ENCODE peak calls at places on chromosomes 13 and 19, in eight cellular contexts. One of them, this sample, is unnamed.

GRCh38 chr19:40236366-40236765 is 9.9 kb upstream of the CCNP start:
- DNase-seq in CD4-positive, alpha-beta memory T cell: no peak
- DNase-seq in stimulated activated CD4-positive, alpha-beta T cell treated with anti-CD3 and anti-CD28 coated beads, Interleukin-15, amount 100 ng/mL, for 48 hours: no peak
- DNase-seq in BJ: no peak
- DNase-seq in AG04449: no peak
- DNase-seq in activated gamma-delta T cell treated with Interleukin-2 at 50 U/mL for 16 hours: no peak
- DNase-seq in WERI-Rb-1: no peak
- DNase-seq in NCI-H345: no peak
- DNase-seq in this sample: no peak

GRCh38 chr19:52660981-52661380 is 22.8 kb upstream of the ZNF83 start:
- DNase-seq in activated gamma-delta T cell treated with Interleukin-2 at 50 U/mL for 16 hours: no peak
- DNase-seq in CD4-positive, alpha-beta memory T cell: no peak
- DNase-seq in WERI-Rb-1: no peak
- DNase-seq in stimulated activated CD4-positive, alpha-beta T cell treated with anti-CD3 and anti-CD28 coated beads, Interleukin-15, amount 100 ng/mL, for 48 hours: no peak
- DNase-seq in NCI-H345: no peak
- DNase-seq in BJ: no peak
- DNase-seq in AG04449: no peak
- DNase-seq in this sample: no peak

GRCh38 chr13:60412909-60413616 is 16.0 kb downstream of the TDRD3 start:
- DNase-seq in CD4-positive, alpha-beta memory T cell: no peak
- DNase-seq in stimulated activated CD4-positive, alpha-beta T cell treated with anti-CD3 and anti-CD28 coated beads, Interleukin-15, amount 100 ng/mL, for 48 hours: no peak
- DNase-seq in activated gamma-delta T cell treated with Interleukin-2 at 50 U/mL for 16 hours: no peak
- DNase-seq in AG04449: no peak
- DNase-seq in NCI-H345: no peak
- DNase-seq in BJ: no peak
- DNase-seq in WERI-Rb-1: no peak
- DNase-seq in this sample: no peak

GRCh38 chr19:58520257-58520599 is 618 bp upstream of the ZBTB45 start:
- DNase-seq in stimulated activated CD4-positive, alpha-beta T cell treated with anti-CD3 and anti-CD28 coated beads, Interleukin-15, amount 100 ng/mL, for 48 hours: no peak
- DNase-seq in activated gamma-delta T cell treated with Interleukin-2 at 50 U/mL for 16 hours: no peak
- DNase-seq in BJ: no peak
- DNase-seq in AG04449: no peak
- DNase-seq in NCI-H345: no peak
- DNase-seq in WERI-Rb-1: no peak
- DNase-seq in CD4-positive, alpha-beta memory T cell: no peak
- DNase-seq in this sample: no peak

GRCh38 chr19:18500376-18500775 is 21.5 kb downstream of the ELL start:
- DNase-seq in WERI-Rb-1: no peak
- DNase-seq in NCI-H345: no peak
- DNase-seq in stimulated activated CD4-positive, alpha-beta T cell treated with anti-CD3 and anti-CD28 coated beads, Interleukin-15, amount 100 ng/mL, for 48 hours: no peak
- DNase-seq in CD4-positive, alpha-beta memory T cell: no peak
- DNase-seq in activated gamma-delta T cell treated with Interleukin-2 at 50 U/mL for 16 hours: no peak
- DNase-seq in BJ: no peak
- DNase-seq in AG04449: no peak
- DNase-seq in this sample: no peak

GRCh38 chr19:14577885-14578427 is 4.9 kb upstream of the CLEC17A start:
- DNase-seq in stimulated activated CD4-positive, alpha-beta T cell treated with anti-CD3 and anti-CD28 coated beads, Interleukin-15, amount 100 ng/mL, for 48 hours: no peak
- DNase-seq in CD4-positive, alpha-beta memory T cell: no peak
- DNase-seq in activated gamma-delta T cell treated with Interleukin-2 at 50 U/mL for 16 hours: no peak
- DNase-seq in WERI-Rb-1: peak
- DNase-seq in NCI-H345: no peak
- DNase-seq in BJ: no peak
- DNase-seq in AG04449: no peak
- DNase-seq in this sample: no peak

GRCh38 chr13:79548886-79549285 is 67.9 kb downstream of the NDFIP2 start:
- DNase-seq in BJ: no peak
- DNase-seq in NCI-H345: no peak
- DNase-seq in stimulated activated CD4-positive, alpha-beta T cell treated with anti-CD3 and anti-CD28 coated beads, Interleukin-15, amount 100 ng/mL, for 48 hours: no peak
- DNase-seq in CD4-positive, alpha-beta memory T cell: no peak
- DNase-seq in AG04449: no peak
- DNase-seq in WERI-Rb-1: no peak
- DNase-seq in activated gamma-delta T cell treated with Interleukin-2 at 50 U/mL for 16 hours: no peak
- DNase-seq in this sample: no peak

GRCh38 chr13:111916201-111916600 is 150.7 kb upstream of the SOX1 start:
- DNase-seq in BJ: no peak
- DNase-seq in CD4-positive, alpha-beta memory T cell: no peak
- DNase-seq in activated gamma-delta T cell treated with Interleukin-2 at 50 U/mL for 16 hours: no peak
- DNase-seq in WERI-Rb-1: no peak
- DNase-seq in AG04449: no peak
- DNase-seq in stimulated activated CD4-positive, alpha-beta T cell treated with anti-CD3 and anti-CD28 coated beads, Interleukin-15, amount 100 ng/mL, for 48 hours: no peak
- DNase-seq in NCI-H345: no peak
- DNase-seq in this sample: no peak

GRCh38 chr19:31976775-31977536 is 368.5 kb upstream of the ZNF507 start:
- DNase-seq in BJ: no peak
- DNase-seq in CD4-positive, alpha-beta memory T cell: no peak
- DNase-seq in WERI-Rb-1: no peak
- DNase-seq in activated gamma-delta T cell treated with Interleukin-2 at 50 U/mL for 16 hours: no peak
- DNase-seq in stimulated activated CD4-positive, alpha-beta T cell treated with anti-CD3 and anti-CD28 coated beads, Interleukin-15, amount 100 ng/mL, for 48 hours: no peak
- DNase-seq in AG04449: no peak
- DNase-seq in NCI-H345: no peak
- DNase-seq in this sample: no peak

GRCh38 chr13:76815344-76815743 is 70.9 kb downstream of the KCTD12 start:
- DNase-seq in AG04449: no peak
- DNase-seq in stimulated activated CD4-positive, alpha-beta T cell treated with anti-CD3 and anti-CD28 coated beads, Interleukin-15, amount 100 ng/mL, for 48 hours: no peak
- DNase-seq in CD4-positive, alpha-beta memory T cell: no peak
- DNase-seq in activated gamma-delta T cell treated with Interleukin-2 at 50 U/mL for 16 hours: no peak
- DNase-seq in BJ: no peak
- DNase-seq in WERI-Rb-1: no peak
- DNase-seq in NCI-H345: no peak
- DNase-seq in this sample: no peak

GRCh38 chr19:28436320-28436719 is 776.6 kb downstream of the UQCRFS1 start:
- DNase-seq in BJ: no peak
- DNase-seq in activated gamma-delta T cell treated with Interleukin-2 at 50 U/mL for 16 hours: no peak
- DNase-seq in stimulated activated CD4-positive, alpha-beta T cell treated with anti-CD3 and anti-CD28 coated beads, Interleukin-15, amount 100 ng/mL, for 48 hours: no peak
- DNase-seq in WERI-Rb-1: no peak
- DNase-seq in CD4-positive, alpha-beta memory T cell: no peak
- DNase-seq in AG04449: no peak
- DNase-seq in NCI-H345: peak
- DNase-seq in this sample: no peak

GRCh38 chr19:5289060-5289990 is 51.3 kb downstream of the PTPRS start:
- DNase-seq in WERI-Rb-1: no peak
- DNase-seq in CD4-positive, alpha-beta memory T cell: no peak
- DNase-seq in AG04449: no peak
- DNase-seq in stimulated activated CD4-positive, alpha-beta T cell treated with anti-CD3 and anti-CD28 coated beads, Interleukin-15, amount 100 ng/mL, for 48 hours: no peak
- DNase-seq in NCI-H345: no peak
- DNase-seq in activated gamma-delta T cell treated with Interleukin-2 at 50 U/mL for 16 hours: no peak
- DNase-seq in BJ: no peak
- DNase-seq in this sample: no peak

GRCh38 chr19:13262450-13262849 is 112.2 kb downstream of the IER2 start:
- DNase-seq in CD4-positive, alpha-beta memory T cell: peak
- DNase-seq in AG04449: no peak
- DNase-seq in activated gamma-delta T cell treated with Interleukin-2 at 50 U/mL for 16 hours: no peak
- DNase-seq in BJ: peak
- DNase-seq in NCI-H345: no peak
- DNase-seq in WERI-Rb-1: no peak
- DNase-seq in stimulated activated CD4-positive, alpha-beta T cell treated with anti-CD3 and anti-CD28 coated beads, Interleukin-15, amount 100 ng/mL, for 48 hours: no peak
- DNase-seq in this sample: peak

GRCh38 chr13:77918391-77919261 is at the start of gene EDNRB:
- DNase-seq in activated gamma-delta T cell treated with Interleukin-2 at 50 U/mL for 16 hours: no peak
- DNase-seq in NCI-H345: peak
- DNase-seq in BJ: no peak
- DNase-seq in CD4-positive, alpha-beta memory T cell: no peak
- DNase-seq in AG04449: no peak
- DNase-seq in WERI-Rb-1: peak
- DNase-seq in stimulated activated CD4-positive, alpha-beta T cell treated with anti-CD3 and anti-CD28 coated beads, Interleukin-15, amount 100 ng/mL, for 48 hours: no peak
- DNase-seq in this sample: no peak

GRCh38 chr13:30019648-30020626 is 169.5 kb upstream of the UBL3 start:
- DNase-seq in BJ: no peak
- DNase-seq in NCI-H345: no peak
- DNase-seq in activated gamma-delta T cell treated with Interleukin-2 at 50 U/mL for 16 hours: no peak
- DNase-seq in WERI-Rb-1: no peak
- DNase-seq in AG04449: no peak
- DNase-seq in stimulated activated CD4-positive, alpha-beta T cell treated with anti-CD3 and anti-CD28 coated beads, Interleukin-15, amount 100 ng/mL, for 48 hours: no peak
- DNase-seq in CD4-positive, alpha-beta memory T cell: no peak
- DNase-seq in this sample: no peak

GRCh38 chr19:17075860-17076538 is 422 bp downstream of the MYO9B start:
- DNase-seq in BJ: no peak
- DNase-seq in AG04449: no peak
- DNase-seq in WERI-Rb-1: peak
- DNase-seq in NCI-H345: no peak
- DNase-seq in activated gamma-delta T cell treated with Interleukin-2 at 50 U/mL for 16 hours: peak
- DNase-seq in stimulated activated CD4-positive, alpha-beta T cell treated with anti-CD3 and anti-CD28 coated beads, Interleukin-15, amount 100 ng/mL, for 48 hours: peak
- DNase-seq in CD4-positive, alpha-beta memory T cell: peak
- DNase-seq in this sample: no peak

GRCh38 chr19:18287836-18288772 is 6.7 kb upstream of the JUND start:
- DNase-seq in stimulated activated CD4-positive, alpha-beta T cell treated with anti-CD3 and anti-CD28 coated beads, Interleukin-15, amount 100 ng/mL, for 48 hours: no peak
- DNase-seq in CD4-positive, alpha-beta memory T cell: no peak
- DNase-seq in BJ: no peak
- DNase-seq in NCI-H345: no peak
- DNase-seq in activated gamma-delta T cell treated with Interleukin-2 at 50 U/mL for 16 hours: no peak
- DNase-seq in WERI-Rb-1: no peak
- DNase-seq in AG04449: no peak
- DNase-seq in this sample: no peak

GRCh38 chr19:49224856-49225255 is 67.3 kb downstream of the TRPM4 start:
- DNase-seq in activated gamma-delta T cell treated with Interleukin-2 at 50 U/mL for 16 hours: no peak
- DNase-seq in CD4-positive, alpha-beta memory T cell: no peak
- DNase-seq in AG04449: no peak
- DNase-seq in BJ: no peak
- DNase-seq in WERI-Rb-1: peak
- DNase-seq in NCI-H345: peak
- DNase-seq in stimulated activated CD4-positive, alpha-beta T cell treated with anti-CD3 and anti-CD28 coated beads, Interleukin-15, amount 100 ng/mL, for 48 hours: peak
- DNase-seq in this sample: no peak

GRCh38 chr19:1602091-1602707 is 3.1 kb downstream of the UQCR11 start:
- DNase-seq in activated gamma-delta T cell treated with Interleukin-2 at 50 U/mL for 16 hours: no peak
- DNase-seq in BJ: no peak
- DNase-seq in stimulated activated CD4-positive, alpha-beta T cell treated with anti-CD3 and anti-CD28 coated beads, Interleukin-15, amount 100 ng/mL, for 48 hours: no peak
- DNase-seq in AG04449: no peak
- DNase-seq in CD4-positive, alpha-beta memory T cell: no peak
- DNase-seq in WERI-Rb-1: no peak
- DNase-seq in NCI-H345: no peak
- DNase-seq in this sample: no peak

GRCh38 chr19:3673506-3674439 is 26.5 kb downstream of the PIP5K1C start:
- DNase-seq in BJ: no peak
- DNase-seq in NCI-H345: no peak
- DNase-seq in stimulated activated CD4-positive, alpha-beta T cell treated with anti-CD3 and anti-CD28 coated beads, Interleukin-15, amount 100 ng/mL, for 48 hours: no peak
- DNase-seq in AG04449: no peak
- DNase-seq in activated gamma-delta T cell treated with Interleukin-2 at 50 U/mL for 16 hours: no peak
- DNase-seq in WERI-Rb-1: no peak
- DNase-seq in CD4-positive, alpha-beta memory T cell: no peak
- DNase-seq in this sample: no peak

GRCh38 chr13:42375663-42376062 is 103.7 kb downstream of the AKAP11 start:
- DNase-seq in WERI-Rb-1: no peak
- DNase-seq in activated gamma-delta T cell treated with Interleukin-2 at 50 U/mL for 16 hours: no peak
- DNase-seq in stimulated activated CD4-positive, alpha-beta T cell treated with anti-CD3 and anti-CD28 coated beads, Interleukin-15, amount 100 ng/mL, for 48 hours: no peak
- DNase-seq in AG04449: no peak
- DNase-seq in BJ: no peak
- DNase-seq in CD4-positive, alpha-beta memory T cell: no peak
- DNase-seq in NCI-H345: no peak
- DNase-seq in this sample: no peak

GRCh38 chr13:26873174-26873698 is 112.7 kb upstream of the GPR12 start:
- DNase-seq in CD4-positive, alpha-beta memory T cell: no peak
- DNase-seq in activated gamma-delta T cell treated with Interleukin-2 at 50 U/mL for 16 hours: no peak
- DNase-seq in NCI-H345: no peak
- DNase-seq in stimulated activated CD4-positive, alpha-beta T cell treated with anti-CD3 and anti-CD28 coated beads, Interleukin-15, amount 100 ng/mL, for 48 hours: no peak
- DNase-seq in WERI-Rb-1: no peak
- DNase-seq in AG04449: no peak
- DNase-seq in BJ: no peak
- DNase-seq in this sample: no peak

GRCh38 chr13:27005556-27005955 is 166.1 kb downstream of the USP12 start:
- DNase-seq in WERI-Rb-1: no peak
- DNase-seq in stimulated activated CD4-positive, alpha-beta T cell treated with anti-CD3 and anti-CD28 coated beads, Interleukin-15, amount 100 ng/mL, for 48 hours: no peak
- DNase-seq in CD4-positive, alpha-beta memory T cell: no peak
- DNase-seq in BJ: no peak
- DNase-seq in AG04449: no peak
- DNase-seq in NCI-H345: no peak
- DNase-seq in activated gamma-delta T cell treated with Interleukin-2 at 50 U/mL for 16 hours: no peak
- DNase-seq in this sample: no peak

GRCh38 chr19:49231804-49232203 is 74.2 kb downstream of the TRPM4 start:
- DNase-seq in activated gamma-delta T cell treated with Interleukin-2 at 50 U/mL for 16 hours: no peak
- DNase-seq in AG04449: no peak
- DNase-seq in NCI-H345: no peak
- DNase-seq in WERI-Rb-1: no peak
- DNase-seq in BJ: no peak
- DNase-seq in stimulated activated CD4-positive, alpha-beta T cell treated with anti-CD3 and anti-CD28 coated beads, Interleukin-15, amount 100 ng/mL, for 48 hours: no peak
- DNase-seq in CD4-positive, alpha-beta memory T cell: no peak
- DNase-seq in this sample: no peak

GRCh38 chr19:45154064-45154827 is 6.5 kb downstream of the NKPD1 start:
- DNase-seq in AG04449: peak
- DNase-seq in WERI-Rb-1: peak
- DNase-seq in activated gamma-delta T cell treated with Interleukin-2 at 50 U/mL for 16 hours: no peak
- DNase-seq in NCI-H345: no peak
- DNase-seq in CD4-positive, alpha-beta memory T cell: no peak
- DNase-seq in BJ: no peak
- DNase-seq in stimulated activated CD4-positive, alpha-beta T cell treated with anti-CD3 and anti-CD28 coated beads, Interleukin-15, amount 100 ng/mL, for 48 hours: no peak
- DNase-seq in this sample: peak

GRCh38 chr13:36258831-36259230 is 38.8 kb downstream of the CCDC169 start:
- DNase-seq in stimulated activated CD4-positive, alpha-beta T cell treated with anti-CD3 and anti-CD28 coated beads, Interleukin-15, amount 100 ng/mL, for 48 hours: no peak
- DNase-seq in BJ: no peak
- DNase-seq in CD4-positive, alpha-beta memory T cell: no peak
- DNase-seq in AG04449: no peak
- DNase-seq in NCI-H345: no peak
- DNase-seq in activated gamma-delta T cell treated with Interleukin-2 at 50 U/mL for 16 hours: no peak
- DNase-seq in WERI-Rb-1: no peak
- DNase-seq in this sample: no peak

GRCh38 chr19:10641248-10641647 is 12.9 kb upstream of the ILF3 start:
- DNase-seq in BJ: no peak
- DNase-seq in activated gamma-delta T cell treated with Interleukin-2 at 50 U/mL for 16 hours: no peak
- DNase-seq in CD4-positive, alpha-beta memory T cell: no peak
- DNase-seq in stimulated activated CD4-positive, alpha-beta T cell treated with anti-CD3 and anti-CD28 coated beads, Interleukin-15, amount 100 ng/mL, for 48 hours: no peak
- DNase-seq in WERI-Rb-1: no peak
- DNase-seq in AG04449: no peak
- DNase-seq in NCI-H345: no peak
- DNase-seq in this sample: no peak

GRCh38 chr19:15936173-15936572 is 1.8 kb upstream of the CYP4F11 start:
- DNase-seq in stimulated activated CD4-positive, alpha-beta T cell treated with anti-CD3 and anti-CD28 coated beads, Interleukin-15, amount 100 ng/mL, for 48 hours: no peak
- DNase-seq in NCI-H345: no peak
- DNase-seq in WERI-Rb-1: no peak
- DNase-seq in AG04449: no peak
- DNase-seq in activated gamma-delta T cell treated with Interleukin-2 at 50 U/mL for 16 hours: no peak
- DNase-seq in BJ: no peak
- DNase-seq in CD4-positive, alpha-beta memory T cell: no peak
- DNase-seq in this sample: no peak

GRCh38 chr13:101289764-101290163 is 126.5 kb downstream of the NALCN start:
- DNase-seq in CD4-positive, alpha-beta memory T cell: no peak
- DNase-seq in WERI-Rb-1: peak
- DNase-seq in BJ: no peak
- DNase-seq in activated gamma-delta T cell treated with Interleukin-2 at 50 U/mL for 16 hours: no peak
- DNase-seq in AG04449: no peak
- DNase-seq in stimulated activated CD4-positive, alpha-beta T cell treated with anti-CD3 and anti-CD28 coated beads, Interleukin-15, amount 100 ng/mL, for 48 hours: no peak
- DNase-seq in NCI-H345: peak
- DNase-seq in this sample: no peak

GRCh38 chr13:96091164-96091931 is 1.4 kb downstream of the HS6ST3 start:
- DNase-seq in BJ: no peak
- DNase-seq in NCI-H345: peak
- DNase-seq in stimulated activated CD4-positive, alpha-beta T cell treated with anti-CD3 and anti-CD28 coated beads, Interleukin-15, amount 100 ng/mL, for 48 hours: no peak
- DNase-seq in CD4-positive, alpha-beta memory T cell: no peak
- DNase-seq in activated gamma-delta T cell treated with Interleukin-2 at 50 U/mL for 16 hours: no peak
- DNase-seq in WERI-Rb-1: peak
- DNase-seq in AG04449: no peak
- DNase-seq in this sample: no peak

GRCh38 chr13:40125336-40125735 is 469.9 kb downstream of the COG6 start:
- DNase-seq in activated gamma-delta T cell treated with Interleukin-2 at 50 U/mL for 16 hours: no peak
- DNase-seq in AG04449: no peak
- DNase-seq in stimulated activated CD4-positive, alpha-beta T cell treated with anti-CD3 and anti-CD28 coated beads, Interleukin-15, amount 100 ng/mL, for 48 hours: no peak
- DNase-seq in BJ: no peak
- DNase-seq in CD4-positive, alpha-beta memory T cell: no peak
- DNase-seq in WERI-Rb-1: no peak
- DNase-seq in NCI-H345: no peak
- DNase-seq in this sample: no peak

GRCh38 chr13:97308735-97309429 is 86.7 kb downstream of the MBNL2 start:
- DNase-seq in WERI-Rb-1: no peak
- DNase-seq in stimulated activated CD4-positive, alpha-beta T cell treated with anti-CD3 and anti-CD28 coated beads, Interleukin-15, amount 100 ng/mL, for 48 hours: no peak
- DNase-seq in AG04449: no peak
- DNase-seq in NCI-H345: no peak
- DNase-seq in activated gamma-delta T cell treated with Interleukin-2 at 50 U/mL for 16 hours: no peak
- DNase-seq in BJ: no peak
- DNase-seq in CD4-positive, alpha-beta memory T cell: no peak
- DNase-seq in this sample: no peak

GRCh38 chr13:34752561-34752960 is 189.5 kb upstream of the NBEA start:
- DNase-seq in activated gamma-delta T cell treated with Interleukin-2 at 50 U/mL for 16 hours: no peak
- DNase-seq in BJ: no peak
- DNase-seq in CD4-positive, alpha-beta memory T cell: no peak
- DNase-seq in NCI-H345: no peak
- DNase-seq in stimulated activated CD4-positive, alpha-beta T cell treated with anti-CD3 and anti-CD28 coated beads, Interleukin-15, amount 100 ng/mL, for 48 hours: no peak
- DNase-seq in WERI-Rb-1: no peak
- DNase-seq in AG04449: no peak
- DNase-seq in this sample: no peak

GRCh38 chr19:54795763-54796162 is 7.6 kb upstream of the KIR2DL4 start:
- DNase-seq in CD4-positive, alpha-beta memory T cell: no peak
- DNase-seq in NCI-H345: no peak
- DNase-seq in AG04449: no peak
- DNase-seq in activated gamma-delta T cell treated with Interleukin-2 at 50 U/mL for 16 hours: no peak
- DNase-seq in WERI-Rb-1: no peak
- DNase-seq in stimulated activated CD4-positive, alpha-beta T cell treated with anti-CD3 and anti-CD28 coated beads, Interleukin-15, amount 100 ng/mL, for 48 hours: no peak
- DNase-seq in BJ: no peak
- DNase-seq in this sample: no peak